ENCODE peak calls at places on chromosome 2, in ten cellular contexts. A is HTR-8/SVneo; T is ovary; P is mesothelial cell of epicardium; X is endodermal cell; V is NCI-H187; K is SK-N-SH; Q is effector memory CD4-positive, alpha-beta T cell; I is neuronal stem cell; B is HepG2. R is an unnamed sample.

GRCh38 chr2:74188018-74188601 is 9.4 kb upstream of the MOB1A start:
- DNase-seq in X (peak; percentile 85), Q (no peak), P (no peak), A (peak; percentile 85), I (no peak), B (peak; percentile 33), V (no peak), K (no peak), T (no peak), R (no peak)

GRCh38 chr2:242012956-242013764 is 143.6 kb downstream of the RTP5 start:
- DNase-seq in P (no peak), T (peak; percentile 29), A (no peak), X (peak; percentile 38), I (no peak), B (no peak), V (no peak), K (no peak), Q (no peak), R (no peak)

GRCh38 chr2:219538488-219539294 is 4.9 kb downstream of the CHPF start:
- DNase-seq in A (no peak), Q (no peak), K (no peak), B (no peak), P (no peak), I (no peak), X (no peak), T (peak; percentile 76), V (no peak), R (no peak)

GRCh38 chr2:108447947-108448677 is 894 bp upstream of the GCC2 start:
- DNase-seq in X (no peak), Q (no peak), P (no peak), A (no peak), V (peak; percentile 2), K (no peak), T (no peak), I (no peak), B (peak; percentile 56), R (no peak)

GRCh38 chr2:110858135-110858737 is 125.9 kb downstream of the ACOXL start:
- DNase-seq in K (no peak), I (no peak), V (no peak), P (no peak), Q (peak; percentile 48), T (no peak), B (no peak), X (no peak), A (no peak), R (no peak)

GRCh38 chr2:203740741-203741363 is 34.4 kb downstream of the CD28 start:
- DNase-seq in T (no peak), B (no peak), P (no peak), K (no peak), V (no peak), X (no peak), A (peak; percentile 15), Q (peak; percentile 23), I (no peak), R (no peak)

GRCh38 chr2:170332676-170333402 is 154.9 kb downstream of the MYO3B start:
- DNase-seq in X (no peak), A (no peak), K (no peak), P (no peak), Q (no peak), B (no peak), V (no peak), I (no peak), T (no peak), R (no peak)

GRCh38 chr2:31534636-31535035 is 46.1 kb downstream of the SRD5A2 start:
- DNase-seq in V (no peak), B (no peak), X (no peak), A (no peak), T (no peak), Q (no peak), K (no peak), P (no peak), I (no peak), R (no peak)

GRCh38 chr2:85711578-85712060 is 17.5 kb downstream of the GNLY start:
- DNase-seq in B (no peak), P (peak; percentile 21), Q (no peak), V (no peak), I (no peak), X (no peak), K (no peak), T (no peak), A (no peak), R (no peak)

GRCh38 chr2:21657475-21657874 is 533.7 kb downstream of the TDRD15 start:
- DNase-seq in B (no peak), P (no peak), A (no peak), K (no peak), I (no peak), X (no peak), T (no peak), V (no peak), Q (no peak), R (no peak)

GRCh38 chr2:231613054-231613654 is 20.5 kb downstream of the TEX44 start:
- DNase-seq in V (no peak), P (no peak), X (no peak), B (peak; percentile 42), T (peak; percentile 59), A (no peak), K (no peak), Q (no peak), I (no peak), R (no peak)

GRCh38 chr2:44753552-44754285 is 187.8 kb upstream of the SIX3 start:
- DNase-seq in Q (no peak), B (no peak), T (no peak), V (no peak), I (no peak), P (no peak), K (peak; percentile 58), A (no peak), X (no peak), R (no peak)

GRCh38 chr2:109375131-109375561 is 238.6 kb downstream of the SEPTIN10 start:
- DNase-seq in K (peak; percentile 5), Q (no peak), T (peak; percentile 31), V (no peak), X (peak; percentile 22), P (peak; percentile 21), B (no peak), I (no peak), A (no peak), R (no peak)

GRCh38 chr2:65483763-65484162 is 51.4 kb upstream of the SPRED2 start:
- DNase-seq in X (no peak), T (no peak), B (peak; percentile 29), V (no peak), K (no peak), P (no peak), A (peak; percentile 13), I (no peak), Q (no peak), R (no peak)

GRCh38 chr2:225683258-225683657 is 283.7 kb downstream of the NYAP2 start:
- DNase-seq in A (no peak), T (no peak), B (no peak), X (no peak), K (no peak), P (no peak), V (no peak), I (no peak), Q (no peak), R (no peak)

GRCh38 chr2:113084249-113085000 is 16.7 kb downstream of the IL1F10 start:
- DNase-seq in P (no peak), T (no peak), K (no peak), X (no peak), V (no peak), I (no peak), B (no peak), A (no peak), Q (no peak), R (no peak)

GRCh38 chr2:172826522-172826921 is 90.9 kb downstream of the RAPGEF4 start:
- DNase-seq in K (no peak), B (no peak), A (no peak), V (no peak), X (no peak), Q (no peak), T (no peak), I (no peak), P (no peak), R (no peak)

GRCh38 chr2:65228249-65228750 is 669 bp downstream of the ACTR2 start:
- DNase-seq in X (no peak), K (peak; percentile 48), A (peak; percentile 27), B (peak; percentile 57), I (no peak), P (no peak), V (no peak), T (no peak), Q (peak; percentile 32), R (peak; percentile 89)

GRCh38 chr2:240840435-240841060 is 20.5 kb upstream of the KIF1A start:
- DNase-seq in I (peak; percentile 56), V (no peak), K (peak; percentile 96), A (peak; percentile 85), B (peak; percentile 86), T (peak; percentile 60), X (peak; percentile 91), Q (no peak), P (peak; percentile 67), R (no peak)

GRCh38 chr2:101473581-101473910 is 1.4 kb downstream of the RFX8 start:
- DNase-seq in K (no peak), V (no peak), A (no peak), T (no peak), X (no peak), Q (no peak), B (no peak), I (no peak), P (no peak), R (no peak)

GRCh38 chr2:127100261-127101047 is 6.5 kb downstream of the BIN1 start:
- DNase-seq in P (no peak), K (no peak), T (peak; percentile 31), V (no peak), I (no peak), B (peak; percentile 79), A (no peak), Q (no peak), X (peak; percentile 50), R (no peak)

GRCh38 chr2:130744287-130745117 is 10.8 kb upstream of the AMER3 start:
- DNase-seq in I (no peak), V (peak; percentile 12), X (peak; percentile 83), T (no peak), P (no peak), Q (no peak), K (peak; percentile 89), B (peak; percentile 85), A (no peak), R (no peak)

R was measured in SIG-M5.